ENCODE peak calls at places on chromosome 11, in six cellular contexts. T is GM10248; Z is CD4-positive, alpha-beta T cell; L is fibroblast of mammary gland; U is heart left ventricle; D is OCI-LY7. R is an unnamed sample.
A peak's percentile ranks its signal among the peaks of the same experiment; 100 is the strongest.

GRCh38 chr11:33187851-33188722 is 26.8 kb upstream of the CSTF3 start:
- DNase-seq in T (no peak), Z (no peak), L (no peak), U (no peak), D (no peak), R (no peak)

GRCh38 chr11:19083166-19083565 is 22.6 kb upstream of the MRGPRX2 start:
- DNase-seq in T (no peak), Z (no peak), L (no peak), U (no peak), D (no peak), R (no peak)

GRCh38 chr11:11297578-11297977 is 55.5 kb downstream of the CSNK2A3 start:
- DNase-seq in T (no peak), Z (no peak), L (peak; percentile 38), U (no peak), D (no peak), R (peak; percentile 23)

GRCh38 chr11:113182288-113182687 is 132.1 kb upstream of the TTC12 start:
- DNase-seq in T (no peak), Z (no peak), L (no peak), U (no peak), D (no peak), R (no peak)

GRCh38 chr11:122068096-122068495 is 47.9 kb downstream of the BLID start:
- DNase-seq in T (no peak), Z (no peak), L (no peak), U (no peak), D (no peak), R (no peak)

GRCh38 chr11:124875943-124876817 is 10.9 kb downstream of the ROBO3 start:
- DNase-seq in T (peak; percentile 91), Z (peak; percentile 65), L (peak; percentile 95), U (peak; percentile 89), D (peak; percentile 71), R (peak; percentile 91)

GRCh38 chr11:102256251-102256650 is 61.0 kb upstream of the BIRC3 start:
- DNase-seq in T (no peak), Z (no peak), L (peak; percentile 81), U (no peak), D (no peak), R (no peak)

GRCh38 chr11:115306703-115307102 is 197.5 kb downstream of the CADM1 start:
- DNase-seq in T (no peak), Z (no peak), L (no peak), U (no peak), D (no peak), R (no peak)

GRCh38 chr11:113411536-113411935 is 24.0 kb downstream of the ANKK1 start:
- DNase-seq in T (no peak), Z (no peak), L (no peak), U (no peak), D (no peak), R (no peak)

GRCh38 chr11:104645276-104646018 is 252.8 kb downstream of the CASP12 start:
- DNase-seq in T (no peak), Z (no peak), L (no peak), U (no peak), D (no peak), R (no peak)

GRCh38 chr11:126444072-126444471 is 88.6 kb downstream of the ST3GAL4 start:
- DNase-seq in T (no peak), Z (no peak), L (no peak), U (no peak), D (no peak), R (no peak)

GRCh38 chr11:12071574-12071973 is 38.8 kb upstream of the MICAL2 start:
- DNase-seq in T (no peak), Z (no peak), L (no peak), U (no peak), D (no peak), R (no peak)

GRCh38 chr11:47977651-47978050 is 2.7 kb upstream of the PTPRJ start:
- DNase-seq in T (no peak), Z (no peak), L (no peak), U (no peak), D (no peak), R (no peak)

GRCh38 chr11:112318193-112318592 is 57.5 kb upstream of the PLET1 start:
- DNase-seq in T (no peak), Z (no peak), L (peak; percentile 94), U (no peak), D (no peak), R (no peak)

GRCh38 chr11:35364101-35364780 is 55.1 kb downstream of the SLC1A2 start:
- DNase-seq in T (no peak), Z (no peak), L (peak; percentile 92), U (peak; percentile 62), D (no peak), R (no peak)
- TF ChIP-seq CTCF in T (no peak), Z (no peak), L (no peak), U (no peak), D (no peak), R (no peak)

DNA sequence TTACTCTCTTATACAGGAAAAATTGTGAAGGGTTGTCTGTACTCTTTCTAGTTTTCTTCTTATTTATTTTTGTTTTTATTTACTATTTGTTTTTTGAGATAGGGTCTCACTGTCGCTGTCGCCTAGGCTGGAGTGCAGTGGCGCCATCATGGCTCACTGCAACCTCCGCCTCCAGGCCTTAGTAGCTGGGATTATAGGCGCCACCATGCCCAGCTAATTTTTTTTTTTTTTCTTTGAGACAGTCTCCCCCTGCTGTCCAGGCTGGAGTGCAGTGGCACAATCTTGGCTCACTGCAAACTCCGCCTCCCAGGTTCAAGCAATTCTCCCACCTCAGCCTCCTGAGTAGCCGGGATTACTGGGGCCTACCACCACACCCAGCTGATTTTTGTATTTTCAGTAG is 18.4 kb downstream of the CUL5 start:
- DNase-seq in T (no peak), Z (no peak), L (no peak), U (no peak), D (no peak), R (no peak)
- TF ChIP-seq CTCF in T (no peak), Z (no peak), L (no peak), U (no peak), D (peak; percentile 38), R (peak; percentile 27)

DNA sequence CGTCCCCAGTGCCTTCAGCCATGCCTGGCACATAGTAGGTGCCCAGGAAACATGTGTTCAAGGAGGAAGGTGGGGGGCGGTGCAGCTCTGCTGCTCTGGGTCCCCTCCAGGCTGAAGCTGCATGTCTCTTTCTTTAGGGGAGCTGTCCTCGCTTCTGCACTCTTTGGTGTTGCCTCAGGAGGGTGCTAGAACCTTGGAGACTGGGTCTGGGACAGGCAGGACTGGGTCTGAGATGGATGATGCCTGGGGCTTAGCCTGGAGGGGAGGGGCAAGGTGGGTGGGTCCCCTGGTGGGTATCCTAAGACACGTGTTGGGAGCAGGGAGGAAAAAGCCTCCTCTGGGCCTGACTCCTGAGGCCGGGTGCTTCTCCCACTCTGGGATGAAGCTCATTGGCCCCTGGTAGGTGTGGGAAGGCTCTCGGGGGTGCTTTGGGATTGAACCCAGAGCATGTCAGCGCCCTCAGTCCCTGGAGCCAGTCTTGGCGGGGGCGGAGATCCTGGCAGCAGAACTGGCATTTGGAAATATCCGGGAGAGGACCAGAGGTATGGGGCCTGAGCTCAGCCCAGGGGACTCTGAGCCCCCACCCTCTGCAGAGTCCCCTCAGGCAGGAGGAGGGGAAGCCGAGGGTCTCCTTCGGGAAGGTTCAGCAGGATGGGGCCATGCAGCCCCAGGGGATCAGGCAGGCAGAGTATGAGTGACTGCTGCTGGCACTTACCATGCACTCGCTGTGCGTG is 6.7 kb upstream of the GSTP1 start:
- DNase-seq in T (no peak), Z (no peak), L (no peak), U (no peak), D (peak; percentile 46), R (no peak)
- TF ChIP-seq CTCF in T (peak; percentile 29), Z (no peak), L (no peak), U (no peak), D (peak; percentile 69), R (no peak)

GRCh38 chr11:74683279-74683871 is 47.9 kb downstream of the CHRDL2 start:
- DNase-seq in T (no peak), Z (no peak), L (no peak), U (peak; percentile 56), D (no peak), R (peak; percentile 23)
- TF ChIP-seq CTCF in T (peak; percentile 12), Z (no peak), L (peak; percentile 47), U (no peak), D (no peak), R (peak; percentile 48)

GRCh38 chr11:85712953-85713352 is 27.0 kb upstream of the CCDC89 start:
- DNase-seq in T (no peak), Z (no peak), L (no peak), U (no peak), D (no peak), R (no peak)
- TF ChIP-seq CTCF in T (no peak), Z (no peak), L (no peak), U (no peak), D (no peak), R (no peak)

GRCh38 chr11:70471254-70471653 is 72.9 kb downstream of the CTTN start:
- DNase-seq in T (peak; percentile 69), Z (no peak), L (peak; percentile 25), U (no peak), D (peak; percentile 47), R (peak; percentile 33)
- TF ChIP-seq CTCF in T (peak; percentile 32), Z (no peak), L (peak; percentile 39), U (no peak), D (peak; percentile 68), R (peak; percentile 51)

DNA sequence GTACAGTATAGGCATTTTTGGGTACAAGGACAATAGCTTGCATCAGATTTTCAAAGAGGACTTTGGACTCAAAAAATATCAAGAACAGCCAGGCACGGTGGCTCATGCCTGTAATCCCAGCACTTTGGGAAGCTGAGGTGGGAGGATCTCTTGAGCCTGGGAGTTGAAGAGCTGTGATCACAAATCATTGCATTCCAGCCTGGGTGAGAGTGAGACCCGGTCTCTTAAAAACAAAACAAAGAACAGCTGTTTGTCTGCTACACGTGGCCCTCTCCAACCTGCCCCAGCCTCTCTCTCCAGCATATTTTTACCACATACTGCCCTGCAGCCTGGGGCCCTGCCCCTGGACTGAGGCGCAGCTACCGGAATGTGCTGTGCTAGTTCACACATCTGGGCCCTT is 29.2 kb downstream of the GRIK4 start:
- DNase-seq in T (no peak), Z (no peak), L (no peak), U (no peak), D (no peak), R (no peak)
- TF ChIP-seq CTCF in T (no peak), Z (no peak), L (no peak), U (no peak), D (no peak), R (no peak)